ENCODE peak calls at places on chromosomes 12 and 14, in five cellular contexts. M is neural progenitor cell, Y is GM23338, I is GM23248, T is HCT116. D is an unnamed sample.

GRCh38 chr14:56887211-56887610 is 76.9 kb upstream of the OTX2 start:
- DNase-seq in M (peak), Y (peak), I (no peak), T (no peak), D (no peak)

GRCh38 chr12:6529291-6529737 is 5.0 kb upstream of the GAPDH start:
- DNase-seq in M (no peak), Y (no peak), I (no peak), T (no peak), D (no peak)

GRCh38 chr14:55536208-55536708 is 43.7 kb upstream of the KTN1 start:
- DNase-seq in M (no peak), Y (no peak), I (no peak), T (no peak), D (no peak)

GRCh38 chr14:69612759-69613145 is 1.4 kb downstream of the SUSD6 start:
- DNase-seq in M (no peak), Y (no peak), I (peak), T (peak), D (peak)

GRCh38 chr12:111597731-111598636 is 1.1 kb downstream of the ATXN2 start:
- DNase-seq in M (peak), Y (peak), I (peak), T (no peak), D (peak)

GRCh38 chr14:77071938-77072388 is 26.1 kb upstream of the CIPC start:
- DNase-seq in M (no peak), Y (no peak), I (peak), T (peak), D (no peak)

GRCh38 chr12:62308201-62308600 is 48.0 kb downstream of the USP15 start:
- DNase-seq in M (no peak), Y (no peak), I (no peak), T (no peak), D (no peak)

GRCh38 chr12:27644446-27644845 is 51.8 kb upstream of the REP15 start:
- DNase-seq in M (no peak), Y (no peak), I (peak), T (no peak), D (no peak)

GRCh38 chr12:579450-580110 is 83.7 kb downstream of the NINJ2 start:
- DNase-seq in M (peak), Y (no peak), I (no peak), T (no peak), D (no peak)

GRCh38 chr14:57692671-57693070 is 173.2 kb downstream of the SLC35F4 start:
- DNase-seq in M (peak), Y (peak), I (peak), T (peak), D (peak)

GRCh38 chr12:19971396-19971802 is 396.9 kb upstream of the PDE3A start:
- DNase-seq in M (peak), Y (peak), I (peak), T (peak), D (no peak)

GRCh38 chr12:93571854-93572711 is at the start of gene SOCS2:
- DNase-seq in M (peak), Y (peak), I (peak), T (no peak), D (no peak)

GRCh38 chr14:30525833-30526232 is 33.1 kb upstream of the G2E3 start:
- DNase-seq in M (no peak), Y (no peak), I (peak), T (no peak), D (no peak)

GRCh38 chr14:69398053-69398817 is at the start of the genes ERH and SLC39A9:
- DNase-seq in M (peak), Y (peak), I (peak), T (peak), D (peak)

GRCh38 chr14:77491056-77491455 is 7.6 kb downstream of the ISM2 start:
- DNase-seq in M (no peak), Y (no peak), I (no peak), T (no peak), D (no peak)

GRCh38 chr12:98532687-98533304 is 17.4 kb downstream of the TMPO start:
- DNase-seq in M (peak), Y (peak), I (peak), T (peak), D (peak)

GRCh38 chr14:36671149-36671548 is 9.5 kb downstream of the PAX9 start:
- DNase-seq in M (no peak), Y (no peak), I (no peak), T (no peak), D (no peak)

GRCh38 chr12:57771873-57772428 is at the start of gene METTL1:
- DNase-seq in M (peak), Y (peak), I (peak), T (peak), D (peak)

GRCh38 chr12:4027412-4027811 is 154.2 kb upstream of the PARP11 start:
- DNase-seq in M (no peak), Y (no peak), I (no peak), T (no peak), D (no peak)

GRCh38 chr12:46553266-46553665 is 180.7 kb upstream of the SLC38A2 start:
- DNase-seq in M (no peak), Y (no peak), I (peak), T (peak), D (no peak)

GRCh38 chr14:67391266-67391665 is 20.7 kb downstream of the PLEK2 start:
- DNase-seq in M (no peak), Y (no peak), I (no peak), T (no peak), D (no peak)

GRCh38 chr12:54591001-54591591 is 2.6 kb upstream of the PPP1R1A start:
- DNase-seq in M (no peak), Y (no peak), I (peak), T (no peak), D (peak)

GRCh38 chr14:50363734-50364113 is 33.0 kb downstream of the CDKL1 start:
- DNase-seq in M (no peak), Y (no peak), I (peak), T (no peak), D (peak)

GRCh38 chr12:90295858-90296257 is 587.2 kb upstream of the ATP2B1 start:
- DNase-seq in M (no peak), Y (no peak), I (no peak), T (no peak), D (no peak)

GRCh38 chr12:3164454-3165310 is 87.5 kb downstream of the TSPAN9 start:
- DNase-seq in M (peak), Y (no peak), I (no peak), T (no peak), D (no peak)

GRCh38 chr14:79809849-79810612 is 401.3 kb downstream of the DIO2 start:
- DNase-seq in M (peak), Y (peak), I (peak), T (no peak), D (peak)

GRCh38 chr12:67517181-67517887 is 131.2 kb upstream of the DYRK2 start:
- DNase-seq in M (no peak), Y (no peak), I (peak), T (peak), D (no peak)

GRCh38 chr12:11499802-11500201 is 104.4 kb upstream of the PRB2 start:
- DNase-seq in M (no peak), Y (no peak), I (no peak), T (no peak), D (no peak)

GRCh38 chr14:92603309-92604257 is 90.0 kb downstream of the RIN3 start:
- DNase-seq in M (peak), Y (peak), I (peak), T (no peak), D (no peak)

GRCh38 chr12:14138495-14138894 is 157.1 kb upstream of the GRIN2B start:
- DNase-seq in M (peak), Y (peak), I (no peak), T (no peak), D (peak)

GRCh38 chr12:96425321-96425720 is 25.1 kb upstream of the CDK17 start:
- DNase-seq in M (no peak), Y (no peak), I (peak), T (no peak), D (no peak)

GRCh38 chr14:51248041-51248987 is 8.3 kb downstream of the TMX1 start:
- DNase-seq in M (no peak), Y (no peak), I (no peak), T (no peak), D (peak)

GRCh38 chr12:105427883-105428282 is 97.4 kb downstream of the C12orf75 start:
- DNase-seq in M (no peak), Y (no peak), I (peak), T (no peak), D (no peak)

GRCh38 chr12:83179999-83180398 is 493.3 kb downstream of the TMTC2 start:
- DNase-seq in M (no peak), Y (no peak), I (no peak), T (no peak), D (no peak)
- TF ChIP-seq EZH2phosphoT487 in M (no peak), Y (no peak), I (no peak), T (no peak), D (no peak)

GRCh38 chr12:108567974-108568652 is 5.7 kb downstream of the ISCU start:
- DNase-seq in M (no peak), Y (no peak), I (no peak), T (no peak), D (peak)

GRCh38 chr12:108567388-108567787 is 5.0 kb downstream of the ISCU start:
- DNase-seq in M (no peak), Y (no peak), I (no peak), T (no peak), D (no peak)

GRCh38 chr12:108565976-108566375 is 3.6 kb downstream of the ISCU start:
- DNase-seq in M (no peak), Y (no peak), I (peak), T (peak), D (peak)

GRCh38 chr12:108564724-108565123 is 2.3 kb downstream of the ISCU start:
- DNase-seq in M (no peak), Y (no peak), I (no peak), T (no peak), D (no peak)

DNA sequence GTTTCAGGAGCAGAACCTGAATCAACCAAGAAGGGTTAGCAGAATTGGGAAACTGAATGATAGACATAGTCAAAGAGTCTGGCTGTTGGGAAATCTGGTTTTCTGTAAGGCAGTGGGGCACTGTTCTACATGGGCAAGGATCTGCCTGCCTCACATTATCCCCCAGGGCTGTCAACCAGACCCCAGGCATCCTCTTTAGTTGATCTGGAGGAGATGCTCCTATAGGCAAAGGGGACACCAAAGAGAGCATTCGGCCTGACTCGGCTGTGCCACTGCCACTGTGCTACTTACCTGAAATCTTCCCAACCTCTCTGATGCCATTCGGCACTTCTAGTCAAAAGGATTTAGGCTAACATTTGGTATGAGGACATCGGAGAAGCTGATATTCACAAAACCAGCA is 4.1 kb downstream of the ISCU start:
- DNase-seq in M (no peak), Y (no peak), I (no peak), T (no peak), D (no peak)
- H3K27ac ChIP-seq in M (no peak), Y (no peak), I (peak), T (peak), D (peak)

DNA sequence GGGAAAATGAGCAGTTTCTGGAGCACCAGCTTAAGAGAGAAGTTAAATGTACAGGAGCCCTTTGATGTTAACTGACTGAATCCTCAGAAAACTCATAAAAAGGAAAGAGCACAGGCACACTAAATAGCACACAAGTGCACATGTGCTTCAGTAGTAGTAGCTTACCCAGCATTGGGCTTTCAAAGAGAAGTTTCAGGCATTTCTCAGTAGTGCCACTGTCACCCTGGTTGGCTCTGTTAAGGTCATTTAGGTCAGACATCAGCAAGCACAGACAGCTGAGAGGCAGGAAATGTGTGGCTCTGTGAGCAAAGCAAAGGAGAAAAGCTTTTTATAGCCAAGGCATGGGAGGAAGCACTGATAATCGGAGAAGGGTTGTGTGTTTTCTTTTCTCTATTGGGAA is 96.3 kb upstream of the HIF1A start:
- DNase-seq in M (no peak), Y (no peak), I (no peak), T (no peak), D (peak)
- H2AFZ ChIP-seq in M (no peak), Y (peak), I (peak), T (peak), D (peak)

GRCh38 chr12:120529641-120530314 is 820 bp upstream of the COQ5 start:
- DNase-seq in M (peak), Y (peak), I (peak), T (peak), D (peak)
- TF ChIP-seq EZH2phosphoT487 in M (no peak), Y (no peak), I (no peak), T (no peak), D (no peak)

GRCh38 chr12:123431951-123432886 is 4.3 kb downstream of the RILPL2 start:
- DNase-seq in M (no peak), Y (no peak), I (peak), T (no peak), D (peak)
- H3K27ac ChIP-seq in M (no peak), Y (no peak), I (no peak), T (no peak), D (peak)

GRCh38 chr12:56192582-56192981 is 3.3 kb upstream of the SMARCC2 start:
- DNase-seq in M (no peak), Y (no peak), I (no peak), T (no peak), D (no peak)
- H2AFZ ChIP-seq in M (peak), Y (no peak), I (no peak), T (peak), D (peak)

GRCh38 chr12:83823386-83824045 is 1089.1 kb downstream of the SLC6A15 start:
- DNase-seq in M (peak), Y (peak), I (peak), T (peak), D (peak)

GRCh38 chr12:83827860-83828259 is 1084.7 kb downstream of the SLC6A15 start:
- DNase-seq in M (peak), Y (peak), I (no peak), T (no peak), D (no peak)

GRCh38 chr12:83821967-83822366 is 1090.6 kb downstream of the SLC6A15 start:
- DNase-seq in M (no peak), Y (no peak), I (peak), T (no peak), D (no peak)

GRCh38 chr12:83827193-83827592 is 1085.4 kb downstream of the SLC6A15 start:
- DNase-seq in M (no peak), Y (no peak), I (no peak), T (no peak), D (no peak)

DNA sequence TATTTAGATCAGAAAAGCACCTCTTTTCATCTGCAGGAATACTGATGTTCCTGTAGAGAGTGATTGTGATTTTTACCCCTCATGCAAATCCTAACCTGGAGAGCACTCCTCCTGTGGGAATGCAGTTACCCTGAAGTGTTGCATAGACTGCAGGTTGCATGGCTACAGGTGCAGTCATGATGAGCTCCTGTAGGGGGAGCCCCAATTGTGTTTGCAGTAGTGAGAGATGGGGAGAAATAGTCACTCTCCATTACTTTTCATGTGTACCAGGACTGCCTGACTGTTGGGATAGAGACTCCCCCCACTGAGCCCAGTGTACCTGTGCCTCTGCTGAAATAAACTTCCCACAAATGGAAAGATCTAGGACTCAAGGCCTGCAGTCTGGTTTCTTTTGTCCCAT is 1086.5 kb downstream of the SLC6A15 start:
- DNase-seq in M (peak), Y (peak), I (peak), T (peak), D (peak)
- TF ChIP-seq EZH2phosphoT487 in M (no peak), Y (no peak), I (no peak), T (no peak), D (no peak)

GRCh38 chr14:95465936-95466335 is 50.5 kb downstream of the SYNE3 start:
- DNase-seq in M (no peak), Y (no peak), I (no peak), T (no peak), D (no peak)
- H3K27ac ChIP-seq in M (no peak), Y (no peak), I (no peak), T (no peak), D (peak)